ENCODE peak calls at places on chromosomes 12 and 14, in five cellular contexts. Q, A, W, Y and M are unnamed samples.
A peak's percentile ranks its signal among the peaks of the same experiment; 100 is the strongest.

GRCh38 chr12:96078281-96078761 is 42.9 kb upstream of the LTA4H start:
- DNase-seq in Q (peak; percentile 43), A (peak; percentile 25), W (peak; percentile 27), Y (no peak), M (peak; percentile 24)

GRCh38 chr14:76456200-76456599 is 80.3 kb downstream of the ESRRB start:
- DNase-seq in Q (no peak), A (no peak), W (peak; percentile 35), Y (peak; percentile 28), M (no peak)

GRCh38 chr12:119016715-119017114 is 35.4 kb downstream of the SRRM4 start:
- DNase-seq in Q (no peak), A (no peak), W (no peak), Y (no peak), M (no peak)

GRCh38 chr12:1697253-1697652 is 6.4 kb downstream of the ADIPOR2 start:
- DNase-seq in Q (no peak), A (no peak), W (no peak), Y (no peak), M (no peak)

GRCh38 chr14:101087614-101088394 is 184.3 kb upstream of the RTL1 start:
- DNase-seq in Q (no peak), A (no peak), W (peak; percentile 2), Y (no peak), M (no peak)

GRCh38 chr14:79201545-79202247 is 1009.6 kb downstream of the DIO2 start:
- DNase-seq in Q (no peak), A (no peak), W (no peak), Y (no peak), M (no peak)

GRCh38 chr12:65232490-65233077 is 45.9 kb upstream of the MSRB3 start:
- DNase-seq in Q (no peak), A (no peak), W (no peak), Y (no peak), M (no peak)

GRCh38 chr14:61620130-61620946 is 75.0 kb upstream of the HIF1A start:
- DNase-seq in Q (peak; percentile 37), A (no peak), W (no peak), Y (no peak), M (no peak)

GRCh38 chr12:85441740-85442139 is 161.7 kb downstream of the ALX1 start:
- DNase-seq in Q (no peak), A (no peak), W (no peak), Y (peak; percentile 16), M (no peak)

GRCh38 chr12:107125833-107126232 is 32.5 kb upstream of the CRY1 start:
- DNase-seq in Q (no peak), A (no peak), W (no peak), Y (no peak), M (no peak)

GRCh38 chr12:11672833-11673232 is 23.4 kb downstream of the ETV6 start:
- DNase-seq in Q (no peak), A (no peak), W (peak; percentile 29), Y (no peak), M (peak; percentile 42)

GRCh38 chr12:44874981-44875416 is 1.1 kb downstream of the NELL2 start:
- DNase-seq in Q (no peak), A (no peak), W (no peak), Y (no peak), M (no peak)

DNA sequence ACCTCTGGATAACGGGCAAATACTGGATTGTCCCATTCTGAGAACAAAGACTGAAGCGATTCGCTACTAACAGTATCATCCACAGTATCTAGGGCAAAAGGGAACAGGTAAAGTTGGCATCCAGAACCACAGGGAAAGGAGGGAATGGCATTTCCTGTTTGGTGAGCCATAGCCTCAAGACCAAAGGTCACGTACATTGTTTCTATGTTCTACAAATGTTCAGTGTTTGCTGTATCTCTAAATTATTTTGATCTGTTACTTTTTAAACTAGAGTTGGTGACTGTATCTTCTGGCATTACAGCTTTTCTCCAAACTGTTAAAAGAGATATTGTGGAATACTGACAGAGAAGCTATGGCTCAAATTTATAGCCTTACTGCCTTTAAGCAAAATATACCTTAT is 9.7 kb downstream of the MLH3 start:
- DNase-seq in Q (no peak), A (no peak), W (peak; percentile 25), Y (no peak), M (no peak)
- H3K27ac ChIP-seq in Q (no peak overlapping the region), A (peak overlapping the region; percentile 60), W (peak overlapping the region; percentile 74), Y (no peak overlapping the region), M (no peak overlapping the region)

DNA sequence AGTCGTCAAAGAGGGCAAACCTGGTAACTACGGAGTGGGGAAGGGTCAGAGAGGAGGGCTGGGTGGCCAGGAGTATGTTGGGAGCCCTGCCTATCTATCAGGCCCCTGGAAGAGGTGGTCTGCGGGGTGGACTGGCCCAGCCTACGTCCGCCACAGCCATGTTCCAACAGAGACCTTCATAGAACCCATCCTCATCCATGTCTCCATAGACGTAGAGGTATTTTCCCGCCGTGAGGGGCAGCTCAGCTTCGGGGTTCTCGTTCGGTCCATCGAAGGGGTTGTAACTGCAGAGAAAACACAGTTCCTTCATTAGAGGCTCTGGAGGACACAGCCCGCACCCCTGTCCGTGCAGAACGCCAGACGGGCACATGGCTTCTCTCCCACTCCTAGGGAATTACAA is 107.3 kb downstream of the PIWIL1 start:
- DNase-seq in Q (no peak), A (peak; percentile 3), W (no peak), Y (no peak), M (no peak)
- TF ChIP-seq POLR2A in Q (no peak), A (no peak), W (no peak), Y (no peak), M (no peak)

DNA sequence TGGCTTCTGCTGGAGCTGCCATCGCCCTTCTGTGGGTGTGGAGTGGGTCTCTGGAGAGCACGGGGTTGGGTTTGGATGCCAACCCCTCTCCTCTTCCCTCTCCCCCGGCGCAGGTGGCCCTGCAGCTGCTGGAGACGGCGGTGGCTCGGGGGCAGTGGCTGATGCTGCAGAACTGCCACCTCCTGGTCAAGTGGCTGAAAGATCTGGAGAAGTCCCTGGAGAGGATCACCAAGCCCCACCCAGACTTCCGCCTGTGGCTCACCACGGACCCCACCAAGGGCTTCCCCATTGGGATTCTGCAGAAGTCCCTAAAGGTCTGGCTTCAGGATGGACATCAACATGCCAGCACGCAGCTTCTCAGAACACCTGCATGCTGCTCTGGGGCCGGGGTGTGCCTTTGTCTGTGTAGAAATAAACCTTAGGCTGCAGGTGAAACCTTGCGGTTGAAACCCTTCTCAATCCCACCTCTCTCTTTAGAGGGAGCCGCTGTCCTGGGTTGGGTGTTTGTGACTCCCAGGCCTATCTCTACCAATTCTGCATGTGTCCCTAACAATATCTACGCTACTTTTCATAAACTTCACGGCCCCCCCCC is 44.3 kb downstream of the CCDC92 start:
- DNase-seq in Q (no peak), A (no peak), W (no peak), Y (no peak), M (no peak)
- TF ChIP-seq CTCF in Q (no peak), A (no peak), W (no peak), Y (no peak), M (no peak)

GRCh38 chr14:99211410-99211809 is 60.6 kb downstream of the BCL11B start:
- DNase-seq in Q (no peak), A (no peak), W (no peak), Y (no peak), M (no peak)
- H3K27ac ChIP-seq in Q (no peak overlapping the region), A (no peak overlapping the region), W (no peak overlapping the region), Y (no peak overlapping the region), M (no peak overlapping the region)

GRCh38 chr12:48286665-48287064 is 64.1 kb downstream of the ZNF641 start:
- DNase-seq in Q (no peak), A (no peak), W (no peak), Y (no peak), M (no peak)
- TF ChIP-seq POLR2A in Q (no peak), A (no peak), W (no peak), Y (no peak), M (no peak)